ENCODE peak calls at places on chromosome 2, in ten cellular contexts. M, H, U, F, Z, T, G, Y, J and R are unnamed samples.

GRCh38 chr2:186325827-186326535 is 160.1 kb upstream of the ZC3H15 start:
- DNase-seq in Z (no peak), J (no peak), T (no peak), F (no peak), Y (no peak), M (no peak), G (no peak), H (no peak), U (no peak), R (no peak)

GRCh38 chr2:197894751-197895274 is 90.4 kb downstream of the PLCL1 start:
- DNase-seq in M (no peak), Z (no peak), H (no peak), J (no peak), G (no peak), F (no peak), Y (no peak), U (no peak), T (no peak), R (no peak)

GRCh38 chr2:151071382-151071781 is 190.3 kb downstream of the RBM43 start:
- DNase-seq in G (peak; percentile 8), T (no peak), M (no peak), H (no peak), U (peak; percentile 63), J (no peak), F (no peak), Y (no peak), Z (no peak), R (no peak)

GRCh38 chr2:58194451-58194850 is 46.7 kb downstream of the FANCL start:
- DNase-seq in F (no peak), M (no peak), Y (no peak), U (no peak), J (no peak), Z (no peak), T (no peak), H (no peak), G (peak; percentile 15), R (no peak)

GRCh38 chr2:121502781-121503180 is 27.9 kb upstream of the RNU4ATAC start:
- DNase-seq in F (no peak), M (no peak), Y (no peak), G (no peak), Z (no peak), J (no peak), T (no peak), H (no peak), U (no peak), R (no peak)

GRCh38 chr2:208224802-208225201 is 30.1 kb downstream of the IDH1 start:
- DNase-seq in H (no peak), G (no peak), Y (no peak), U (no peak), T (no peak), F (no peak), Z (no peak), J (no peak), M (no peak), R (no peak)

GRCh38 chr2:117958186-117958585 is 55.7 kb downstream of the CCDC93 start:
- DNase-seq in Z (no peak), J (no peak), T (no peak), F (no peak), G (no peak), Y (no peak), H (no peak), U (peak; percentile 96), M (no peak), R (no peak)

GRCh38 chr2:121210691-121211090 is 74.3 kb downstream of the TFCP2L1 start:
- DNase-seq in Z (no peak), M (no peak), Y (no peak), J (no peak), G (peak; percentile 10), U (no peak), T (no peak), F (no peak), H (no peak), R (no peak)

GRCh38 chr2:37052600-37053332 is 31.4 kb downstream of the HEATR5B start:
- DNase-seq in U (no peak), T (no peak), M (no peak), G (no peak), Y (no peak), Z (no peak), H (no peak), F (no peak), J (no peak), R (no peak)

GRCh38 chr2:219403861-219404260 is 14.3 kb upstream of the DES start:
- DNase-seq in Z (no peak), T (no peak), H (no peak), Y (no peak), G (no peak), J (no peak), U (no peak), F (no peak), M (no peak), R (no peak)

GRCh38 chr2:1731512-1731962 is 12.8 kb downstream of the PXDN start:
- DNase-seq in Z (no peak), J (no peak), H (no peak), T (no peak), M (no peak), F (no peak), Y (no peak), U (peak; percentile 82), G (no peak), R (no peak)

GRCh38 chr2:99471635-99472326 is 18.0 kb downstream of the REV1 start:
- DNase-seq in Y (no peak), Z (no peak), H (no peak), U (no peak), T (no peak), F (no peak), M (no peak), G (no peak), J (no peak), R (no peak)

GRCh38 chr2:50433635-50434034 is 598.3 kb downstream of the NRXN1 start:
- DNase-seq in F (no peak), H (no peak), M (no peak), G (no peak), T (no peak), J (no peak), U (no peak), Y (no peak), Z (no peak), R (no peak)

GRCh38 chr2:47225061-47225783 is 70.1 kb upstream of the STPG4 start:
- DNase-seq in T (no peak), U (peak; percentile 98), H (no peak), J (no peak), F (no peak), Z (no peak), Y (peak; percentile 75), M (no peak), G (no peak), R (no peak)

GRCh38 chr2:36650031-36650430 is 46.5 kb upstream of the VIT start:
- DNase-seq in T (no peak), U (peak; percentile 72), M (no peak), Z (no peak), H (peak; percentile 45), Y (no peak), G (no peak), F (no peak), J (no peak), R (no peak)

GRCh38 chr2:46800625-46801024 is 115.0 kb downstream of the MCFD2 start:
- DNase-seq in M (no peak), Z (no peak), T (no peak), F (no peak), Y (no peak), H (peak; percentile 19), J (no peak), G (no peak), U (no peak), R (no peak)

GRCh38 chr2:54226224-54226623 is 29.8 kb downstream of the TSPYL6 start:
- DNase-seq in H (no peak), Z (no peak), Y (no peak), J (no peak), U (no peak), M (no peak), T (no peak), G (no peak), F (no peak), R (no peak)

GRCh38 chr2:108588070-108588668 is 53.9 kb downstream of the LIMS1 start:
- DNase-seq in T (no peak), U (peak; percentile 58), F (no peak), H (no peak), M (no peak), G (no peak), Y (no peak), Z (no peak), J (no peak), R (no peak)

GRCh38 chr2:232229917-232230310 is 148.6 kb upstream of the ALPP start:
- DNase-seq in J (no peak), T (no peak), H (no peak), U (no peak), G (no peak), Y (no peak), F (no peak), M (no peak), Z (no peak), R (no peak)